ENCODE peak calls at places on chromosomes 2 and 18, in nine cellular contexts. K is IMR-90; V is neural progenitor cell; D is GM23248; Z is endodermal cell; T is SK-N-SH; E is fibroblast of lung; A is CD8-positive, alpha-beta memory T cell; H is lower lobe of right lung. J is an unnamed sample.

GRCh38 chr2:172484253-172484652 is 56.9 kb downstream of the ITGA6 start:
- DNase-seq in K (peak; percentile 34), V (no peak), D (peak; percentile 42), Z (no peak), T (peak; percentile 36), E (peak; percentile 14), A (no peak), H (no peak), J (no peak)

GRCh38 chr18:36532394-36532793 is 234.9 kb downstream of the FHOD3 start:
- DNase-seq in K (peak; percentile 69), V (no peak), D (peak; percentile 88), Z (no peak), T (no peak), E (peak; percentile 87), A (no peak), H (no peak), J (no peak)

GRCh38 chr18:35564795-35565453 is 16.6 kb upstream of the GALNT1 start:
- DNase-seq in K (no peak), V (no peak), D (no peak), Z (no peak), T (no peak), E (no peak), A (no peak), H (no peak), J (no peak)

GRCh38 chr2:132804045-132804444 is 134.0 kb upstream of the LYPD1 start:
- DNase-seq in K (peak; percentile 86), V (no peak), D (peak; percentile 82), Z (no peak), T (no peak), E (peak; percentile 80), A (no peak), H (no peak), J (no peak)

GRCh38 chr2:236117861-236118269 is 50.3 kb downstream of the GBX2 start:
- DNase-seq in K (no peak), V (peak; percentile 53), D (no peak), Z (no peak), T (no peak), E (no peak), A (no peak), H (no peak), J (no peak)

GRCh38 chr2:12501469-12502147 is 215.1 kb upstream of the TRIB2 start:
- DNase-seq in K (peak; percentile 32), V (no peak), D (peak; percentile 25), Z (no peak), T (no peak), E (no peak), A (peak; percentile 29), H (peak; percentile 55), J (no peak)

GRCh38 chr2:226601881-226602280 is 197.7 kb downstream of the IRS1 start:
- DNase-seq in K (peak; percentile 80), V (no peak), D (peak; percentile 69), Z (no peak), T (no peak), E (peak; percentile 85), A (no peak), H (no peak), J (no peak)

GRCh38 chr2:44169155-44169898 is 652 bp downstream of the PPM1B start:
- DNase-seq in K (peak; percentile 37), V (no peak), D (peak; percentile 70), Z (peak; percentile 80), T (peak; percentile 71), E (peak; percentile 45), A (peak; percentile 19), H (no peak), J (peak; percentile 67)

GRCh38 chr2:104118889-104119288 is 735.0 kb upstream of the POU3F3 start:
- DNase-seq in K (no peak), V (no peak), D (no peak), Z (no peak), T (no peak), E (no peak), A (no peak), H (no peak), J (no peak)

GRCh38 chr2:135585586-135585985 is 54.3 kb downstream of the R3HDM1 start:
- DNase-seq in K (peak; percentile 26), V (no peak), D (peak; percentile 25), Z (no peak), T (no peak), E (no peak), A (no peak), H (no peak), J (no peak)

GRCh38 chr2:105042189-105042588 is 4.3 kb downstream of the MRPS9 start:
- DNase-seq in K (no peak), V (peak; percentile 36), D (no peak), Z (peak; percentile 55), T (no peak), E (no peak), A (no peak), H (no peak), J (no peak)

GRCh38 chr2:69300650-69301049 is 86.4 kb downstream of the GFPT1 start:
- DNase-seq in K (no peak), V (no peak), D (no peak), Z (no peak), T (no peak), E (no peak), A (no peak), H (no peak), J (no peak)

GRCh38 chr2:43541165-43541564 is 54.7 kb downstream of the THADA start:
- DNase-seq in K (peak; percentile 14), V (no peak), D (peak; percentile 61), Z (no peak), T (no peak), E (no peak), A (no peak), H (no peak), J (no peak)

GRCh38 chr2:9952856-9953503 is 1.5 kb downstream of the GRHL1 start:
- DNase-seq in K (no peak), V (no peak), D (no peak), Z (no peak), T (no peak), E (no peak), A (no peak), H (no peak), J (no peak)

GRCh38 chr2:95007061-95007609 is 18.4 kb upstream of the MAL start:
- DNase-seq in K (no peak), V (no peak), D (no peak), Z (no peak), T (no peak), E (no peak), A (no peak), H (no peak), J (no peak)
- H3K27ac ChIP-seq in K (no peak overlapping the region), V (no peak overlapping the region), D (no peak overlapping the region), Z (no peak overlapping the region), T (no peak overlapping the region), E (no peak overlapping the region), A (no peak overlapping the region), H (no peak overlapping the region), J (no peak overlapping the region)

GRCh38 chr2:149112713-149113112 is 74.2 kb downstream of the LYPD6B start:
- DNase-seq in K (no peak), V (no peak), D (no peak), Z (no peak), T (no peak), E (no peak), A (no peak), H (no peak), J (no peak)
- H3K36me3 ChIP-seq in K (no peaks in the 10 kb centered on the region), V (no peaks in the 10 kb centered on the region), D (no peaks in the 10 kb centered on the region), Z (no peaks in the 10 kb centered on the region), T (no peaks in the 10 kb centered on the region), E (no peaks in the 10 kb centered on the region), A (no peaks in the 10 kb centered on the region), H (no peaks in the 10 kb centered on the region), J (no peaks in the 10 kb centered on the region)

GRCh38 chr2:237487496-237487895 is 445 bp downstream of the MLPH start:
- DNase-seq in K (no peak), V (no peak), D (no peak), Z (no peak), T (no peak), E (no peak), A (no peak), H (no peak), J (no peak)

GRCh38 chr2:237485844-237486243 is 1.2 kb upstream of the MLPH start:
- DNase-seq in K (no peak), V (no peak), D (no peak), Z (no peak), T (no peak), E (no peak), A (no peak), H (no peak), J (no peak)

GRCh38 chr2:237486334-237486818 is 675 bp upstream of the MLPH start:
- DNase-seq in K (no peak), V (peak; percentile 52), D (peak; percentile 65), Z (peak; percentile 62), T (no peak), E (peak; percentile 48), A (no peak), H (no peak), J (no peak)

GRCh38 chr2:237488295-237488694 is 1.2 kb downstream of the MLPH start:
- DNase-seq in K (no peak), V (no peak), D (no peak), Z (no peak), T (no peak), E (peak; percentile 32), A (no peak), H (no peak), J (no peak)

GRCh38 chr2:237486819-237487448 is at the start of gene MLPH:
- DNase-seq in K (peak; percentile 43), V (peak; percentile 66), D (peak; percentile 77), Z (peak; percentile 80), T (peak; percentile 81), E (peak; percentile 70), A (no peak), H (peak; percentile 82), J (peak; percentile 57)
- H3K4me3 ChIP-seq in K (peak within 1 kb of the TSS; percentile 70), V (peak within 1 kb of the TSS; percentile 51), D (peak within 1 kb of the TSS; percentile 84), Z (peak within 1 kb of the TSS; percentile 82), T (peak within 1 kb of the TSS; percentile 84), E (peak within 1 kb of the TSS; percentile 78), A (no peak within 1 kb of the TSS), H (peak within 1 kb of the TSS; percentile 69), J (no peak within 1 kb of the TSS)

GRCh38 chr18:6960656-6961055 is 156.9 kb downstream of the LAMA1 start:
- DNase-seq in K (peak; percentile 65), V (no peak), D (peak; percentile 50), Z (no peak), T (no peak), E (peak; percentile 58), A (no peak), H (no peak), J (no peak)

GRCh38 chr18:6960124-6960523 is 157.5 kb downstream of the LAMA1 start:
- DNase-seq in K (no peak), V (no peak), D (no peak), Z (no peak), T (no peak), E (no peak), A (no peak), H (no peak), J (no peak)

GRCh38 chr18:6959110-6959509 is 158.5 kb downstream of the LAMA1 start:
- DNase-seq in K (no peak), V (no peak), D (no peak), Z (no peak), T (no peak), E (no peak), A (no peak), H (no peak), J (no peak)

GRCh38 chr18:6962571-6963451 is 154.8 kb downstream of the LAMA1 start:
- DNase-seq in K (no peak), V (no peak), D (no peak), Z (no peak), T (no peak), E (no peak), A (no peak), H (no peak), J (no peak)

DNA sequence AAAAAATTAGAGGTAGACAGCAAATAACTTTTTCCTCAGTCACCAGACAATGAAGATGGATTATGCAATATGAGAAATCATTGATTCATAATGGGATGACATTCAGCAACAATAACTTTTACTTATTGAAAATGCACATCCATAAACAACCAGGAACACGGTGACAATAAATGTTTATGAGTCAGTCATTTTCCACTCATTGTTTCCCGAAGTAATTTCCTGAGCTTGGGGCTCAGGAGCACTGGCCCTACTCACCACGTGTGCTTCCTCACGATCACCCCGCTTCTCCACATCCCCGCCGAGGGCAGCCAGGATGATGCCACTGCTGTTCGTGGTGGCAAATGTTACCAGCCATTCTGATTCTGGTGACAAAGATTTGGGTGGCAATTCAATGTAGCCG is 156.3 kb downstream of the LAMA1 start:
- DNase-seq in K (no peak), V (no peak), D (peak; percentile 4), Z (no peak), T (no peak), E (no peak), A (no peak), H (no peak), J (no peak)
- H3K27ac ChIP-seq in K (no peak overlapping the region), V (no peak overlapping the region), D (no peak overlapping the region), Z (no peak overlapping the region), T (no peak overlapping the region), E (no peak overlapping the region), A (no peak overlapping the region), H (no peak overlapping the region), J (no peak overlapping the region)

J was measured in aorta.